ENCODE peak calls at places on chromosomes 2 and 18, in six cellular contexts. O, S, U, W, P and M are unnamed samples.

GRCh38 chr18:8188196-8188595 is 421.0 kb upstream of the RAB12 start:
- DNase-seq in O (no peak), S (no peak), U (peak), W (no peak), P (no peak), M (no peak)

GRCh38 chr2:119487434-119488244 is 36.6 kb downstream of the SCTR start:
- DNase-seq in O (peak), S (no peak), U (no peak), W (no peak), P (no peak), M (no peak)

GRCh38 chr2:850429-850828 is 100.2 kb upstream of the SNTG2 start:
- DNase-seq in O (no peak), S (no peak), U (no peak), W (no peak), P (no peak), M (no peak)

GRCh38 chr2:106156305-106157288 is 37.5 kb downstream of the UXS1 start:
- DNase-seq in O (no peak), S (no peak), U (no peak), W (no peak), P (no peak), M (no peak)

GRCh38 chr18:45589559-45590041 is 25.7 kb upstream of the SLC14A2 start:
- DNase-seq in O (no peak), S (peak), U (no peak), W (peak), P (no peak), M (no peak)

GRCh38 chr2:24077535-24077877 is 1.4 kb upstream of the SF3B6 start:
- DNase-seq in O (no peak), S (no peak), U (no peak), W (no peak), P (no peak), M (peak)

GRCh38 chr2:64817453-64817852 is 163.7 kb upstream of the SERTAD2 start:
- DNase-seq in O (no peak), S (no peak), U (no peak), W (no peak), P (no peak), M (no peak)

GRCh38 chr2:217071416-217071815 is 211.6 kb upstream of the TNP1 start:
- DNase-seq in O (no peak), S (no peak), U (peak), W (no peak), P (no peak), M (peak)

GRCh38 chr2:238797537-238797936 is 50.3 kb upstream of the TWIST2 start:
- DNase-seq in O (no peak), S (no peak), U (no peak), W (no peak), P (no peak), M (no peak)

GRCh38 chr2:143686585-143687164 is 557.5 kb downstream of the ARHGAP15 start:
- DNase-seq in O (peak), S (no peak), U (peak), W (no peak), P (no peak), M (peak)

GRCh38 chr2:23387221-23387550 is 2.2 kb downstream of the KLHL29 start:
- DNase-seq in O (no peak), S (no peak), U (no peak), W (no peak), P (no peak), M (no peak)

GRCh38 chr2:162840598-162841246 is 2.2 kb upstream of the KCNH7 start:
- DNase-seq in O (no peak), S (peak), U (peak), W (no peak), P (no peak), M (peak)

GRCh38 chr2:170121689-170122088 is 56.3 kb upstream of the MYO3B start:
- DNase-seq in O (no peak), S (peak), U (peak), W (no peak), P (no peak), M (no peak)

GRCh38 chr2:29075894-29076700 is 1.8 kb upstream of the PCARE start:
- DNase-seq in O (no peak), S (no peak), U (peak), W (no peak), P (no peak), M (no peak)